ENCODE peak calls at places on chromosome 7, in four cellular contexts. F, M, W and B are unnamed samples.

GRCh38 chr7:152876749-152877148 is 117.2 kb downstream of the ACTR3B start:
- DNase-seq in F (no peak), M (no peak), W (no peak), B (no peak)

GRCh38 chr7:28921822-28922221 is 36.3 kb downstream of the TRIL start:
- DNase-seq in F (no peak), M (peak), W (peak), B (peak)

GRCh38 chr7:1669954-1670893 is at the start of gene ELFN1:
- DNase-seq in F (no peak), M (no peak), W (peak), B (no peak)

GRCh38 chr7:105808209-105808608 is 68.2 kb downstream of the ATXN7L1 start:
- DNase-seq in F (no peak), M (no peak), W (no peak), B (no peak)

GRCh38 chr7:11130012-11130411 is 156.3 kb downstream of the PHF14 start:
- DNase-seq in F (no peak), M (no peak), W (no peak), B (no peak)

GRCh38 chr7:33536398-33536797 is 368.9 kb upstream of the BMPER start:
- DNase-seq in F (no peak), M (no peak), W (no peak), B (no peak)

GRCh38 chr7:147775564-147775963 is 815.0 kb upstream of the C7orf33 start:
- DNase-seq in F (no peak), M (no peak), W (no peak), B (no peak)

GRCh38 chr7:93150200-93150835 is 2.1 kb upstream of the SAMD9L start:
- DNase-seq in F (no peak), M (no peak), W (no peak), B (no peak)

GRCh38 chr7:105647591-105647990 is 66.3 kb upstream of the EFCAB10 start:
- DNase-seq in F (no peak), M (no peak), W (no peak), B (no peak)

GRCh38 chr7:37942934-37943610 is 22.6 kb downstream of the EPDR1 start:
- DNase-seq in F (no peak), M (peak), W (peak), B (peak)

GRCh38 chr7:2030475-2031456 is 202.0 kb downstream of the MAD1L1 start:
- DNase-seq in F (no peak), M (no peak), W (no peak), B (no peak)

GRCh38 chr7:111301891-111302290 is 211.0 kb downstream of the LRRN3 start:
- DNase-seq in F (no peak), M (no peak), W (no peak), B (no peak)

GRCh38 chr7:136709876-136710275 is 158.6 kb upstream of the CHRM2 start:
- DNase-seq in F (no peak), M (no peak), W (no peak), B (no peak)

GRCh38 chr7:98617051-98617959 is at the start of gene NPTX2:
- DNase-seq in F (no peak), M (no peak), W (no peak), B (no peak)

GRCh38 chr7:30470783-30471182 is 7.8 kb downstream of the NOD1 start:
- DNase-seq in F (no peak), M (peak), W (no peak), B (no peak)

GRCh38 chr7:47799529-47799928 is 148.7 kb downstream of the PKD1L1 start:
- DNase-seq in F (no peak), M (no peak), W (no peak), B (no peak)

GRCh38 chr7:5430612-5430947 is 6.9 kb upstream of the TNRC18 start:
- DNase-seq in F (no peak), M (no peak), W (no peak), B (no peak)

GRCh38 chr7:29269941-29270340 is 75.4 kb downstream of the CHN2 start:
- DNase-seq in F (no peak), M (no peak), W (no peak), B (no peak)

GRCh38 chr7:2843711-2844152 is 376 bp downstream of the GNA12 start:
- DNase-seq in F (peak), M (peak), W (no peak), B (peak)

GRCh38 chr7:116812905-116813304 is 49.5 kb upstream of the CAPZA2 start:
- DNase-seq in F (no peak), M (no peak), W (no peak), B (no peak)

GRCh38 chr7:27185708-27186449 is 847 bp upstream of the HOXA11 start:
- DNase-seq in F (no peak), M (no peak), W (peak), B (no peak)

GRCh38 chr7:76291346-76292205 is 10.9 kb upstream of the HSPB1 start:
- DNase-seq in F (peak), M (peak), W (peak), B (peak)

GRCh38 chr7:76296743-76297740 is 5.4 kb upstream of the HSPB1 start:
- DNase-seq in F (no peak), M (peak), W (peak), B (no peak)

GRCh38 chr7:76293407-76293901 is 9.0 kb upstream of the HSPB1 start:
- DNase-seq in F (no peak), M (no peak), W (no peak), B (no peak)

GRCh38 chr7:76292206-76292573 is 10.3 kb upstream of the HSPB1 start:
- DNase-seq in F (no peak), M (no peak), W (no peak), B (no peak)

DNA sequence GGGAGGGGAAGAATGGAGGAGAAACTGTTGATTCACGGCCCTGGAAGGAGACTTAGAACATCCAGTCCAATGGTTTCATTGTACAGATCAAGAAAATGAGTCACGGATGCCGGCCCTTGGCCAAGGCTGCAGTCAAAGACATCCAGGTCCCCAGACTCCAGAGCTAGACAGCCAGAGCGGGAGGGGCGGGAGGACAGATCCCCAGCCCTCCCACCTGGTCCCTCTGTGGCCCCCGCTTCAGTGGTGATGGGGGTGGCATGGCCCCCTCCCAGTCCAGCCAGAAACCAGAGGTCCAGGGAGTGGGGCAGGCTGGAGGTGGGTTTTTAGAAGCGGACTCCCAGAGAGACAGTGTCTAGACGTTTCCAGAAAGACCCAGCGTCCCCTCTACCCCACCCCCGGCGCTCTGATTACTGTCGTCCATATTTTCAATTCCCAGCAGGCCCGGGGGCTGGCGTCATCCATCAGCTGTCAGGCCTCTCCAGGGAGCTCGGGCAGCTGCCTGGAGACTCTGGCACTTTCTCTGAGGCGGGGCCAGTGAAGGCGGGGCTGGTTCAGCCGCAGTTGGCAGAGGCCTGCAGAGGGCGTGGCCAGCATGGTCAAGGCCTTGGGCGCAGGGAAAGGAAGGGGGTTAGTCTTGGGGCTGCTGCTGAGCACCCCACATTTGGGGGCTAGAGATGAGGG is 8.0 kb upstream of the HSPB1 start:
- DNase-seq in F (peak), M (peak), W (peak), B (peak)
- TF ChIP-seq POLR2A in F (no peak), M (no peak), W (peak), B (peak)

GRCh38 chr7:87148332-87148955 is 3.8 kb upstream of the DMTF1 start:
- DNase-seq in F (no peak), M (no peak), W (no peak), B (no peak)
- TF ChIP-seq POLR2A in F (no peak), M (no peak), W (no peak), B (no peak)

GRCh38 chr7:25893436-25893835 is 258.6 kb upstream of the NFE2L3 start:
- DNase-seq in F (no peak), M (no peak), W (no peak), B (no peak)

GRCh38 chr7:25895792-25896171 is 256.2 kb upstream of the NFE2L3 start:
- DNase-seq in F (no peak), M (no peak), W (no peak), B (no peak)

GRCh38 chr7:25897261-25897782 is 254.7 kb upstream of the NFE2L3 start:
- DNase-seq in F (no peak), M (no peak), W (no peak), B (no peak)

GRCh38 chr7:25894002-25894901 is 257.7 kb upstream of the NFE2L3 start:
- DNase-seq in F (peak), M (peak), W (peak), B (peak)

GRCh38 chr7:25894902-25895791 is 256.9 kb upstream of the NFE2L3 start:
- DNase-seq in F (peak), M (peak), W (peak), B (peak)
- TF ChIP-seq POLR2A in F (no peak), M (no peak), W (no peak), B (no peak)

DNA sequence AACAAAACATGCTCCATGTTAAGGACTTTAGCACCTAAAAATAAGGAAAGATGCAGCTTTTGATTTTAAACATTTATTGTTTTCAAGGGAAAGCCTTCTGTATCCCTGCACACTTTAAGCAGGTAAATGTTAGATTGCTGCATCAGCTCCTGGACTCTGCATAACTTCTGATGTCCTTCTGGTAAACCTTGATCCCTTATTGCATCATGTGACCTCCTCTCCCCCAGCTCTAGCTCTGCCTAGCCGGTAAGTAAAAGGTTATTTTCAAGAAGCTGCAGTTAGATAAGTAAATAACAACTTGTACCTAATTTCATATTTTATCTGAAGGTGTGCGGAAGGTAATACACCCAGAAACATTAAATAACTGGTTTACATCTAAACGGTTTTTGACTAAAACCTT is 37.5 kb downstream of the PDK4 start:
- DNase-seq in F (no peak), M (no peak), W (peak), B (no peak)
- TF ChIP-seq POLR2A in F (no peak), M (no peak), W (no peak), B (no peak)

DNA sequence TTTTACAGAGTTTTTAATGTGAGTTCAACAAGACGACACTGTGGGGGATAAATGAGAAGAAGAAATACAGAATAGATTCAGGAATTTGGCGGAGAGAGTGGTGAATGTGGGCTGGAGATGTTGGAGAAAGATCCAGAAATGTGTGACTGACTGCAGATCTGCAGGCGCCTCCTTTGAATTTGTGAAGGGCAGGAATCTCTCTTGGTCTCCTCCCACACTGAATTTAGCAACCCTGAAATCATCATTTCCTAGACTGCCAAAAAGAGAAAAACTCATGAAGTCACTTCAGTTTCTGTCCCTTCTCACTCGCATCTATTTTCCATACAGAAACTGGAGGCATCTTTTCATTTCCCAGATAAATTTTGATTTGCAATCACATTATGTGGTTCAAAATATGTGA is 128.7 kb downstream of the GNAI1 start:
- DNase-seq in F (no peak), M (no peak), W (no peak), B (no peak)
- TF ChIP-seq POLR2A in F (no peak), M (no peak), W (no peak), B (no peak)

GRCh38 chr7:155298834-155299538 is 1.3 kb downstream of the INSIG1 start:
- DNase-seq in F (peak), M (peak), W (peak), B (peak)
- TF ChIP-seq POLR2A in F (peak), M (no peak), W (peak), B (peak)

DNA sequence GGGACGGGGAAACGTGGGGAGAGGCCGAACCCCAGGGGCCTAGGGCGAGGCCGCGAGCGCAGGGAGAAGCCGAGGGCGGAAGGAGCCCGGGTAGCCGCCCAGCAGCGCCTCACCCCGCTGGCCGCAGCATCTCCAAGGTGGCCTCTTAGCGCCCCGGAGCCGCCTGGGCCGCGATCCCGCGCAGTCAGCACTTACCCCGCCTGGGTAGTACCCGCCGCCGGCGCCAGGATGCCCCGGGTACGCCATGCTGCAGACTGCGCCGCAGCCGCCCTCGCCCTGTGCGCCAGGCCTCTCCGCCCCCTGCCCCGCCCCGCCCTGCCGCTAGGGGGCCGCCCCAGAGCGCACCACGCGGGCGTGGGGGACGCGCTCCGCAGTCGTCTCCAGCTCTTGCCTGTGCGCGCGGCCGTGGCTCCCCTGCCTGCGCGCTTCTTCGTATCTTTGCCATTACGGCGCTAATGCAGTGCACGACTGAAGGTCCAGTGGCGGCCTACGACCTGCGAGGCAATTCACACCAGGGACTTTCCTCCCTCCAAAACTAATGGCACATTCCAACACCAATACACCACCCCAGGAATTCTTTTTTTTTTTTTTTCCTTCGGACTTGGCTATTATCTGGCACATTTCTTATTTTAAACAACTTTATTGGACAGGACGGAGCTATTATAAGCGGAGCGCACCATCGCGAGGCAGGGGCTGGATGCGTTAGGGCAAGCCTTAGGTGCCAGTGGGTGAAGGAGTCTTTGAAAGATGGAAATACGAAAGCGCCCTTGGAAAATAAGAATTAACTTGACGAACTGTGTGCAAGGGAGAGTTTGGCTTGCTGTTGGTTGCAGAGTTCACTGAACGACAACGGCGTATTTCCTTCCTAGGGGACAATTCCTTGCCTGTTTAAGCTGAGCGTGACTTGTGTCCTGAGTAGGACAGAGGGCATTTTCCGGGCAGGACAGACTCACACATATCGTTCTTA is at the start of gene SRI:
- DNase-seq in F (peak), M (peak), W (peak), B (peak)
- TF ChIP-seq POLR2A in F (peak), M (peak), W (peak), B (peak)

GRCh38 chr7:150950496-150951180 is 27.5 kb downstream of the KCNH2 start:
- DNase-seq in F (no peak), M (no peak), W (no peak), B (no peak)
- TF ChIP-seq POLR2A in F (no peak), M (no peak), W (no peak), B (no peak)